ENCODE peak calls at places on chromosomes 11 and 22, in four cellular contexts. M is IMR-90, Y is H9, B is H1. H is an unnamed sample.

GRCh38 chr11:115423728-115424459 is 80.3 kb downstream of the CADM1 start:
- DNase-seq in M (peak), Y (no peak), B (no peak), H (peak)

GRCh38 chr22:22978637-22979036 is 91.0 kb downstream of the IGLL5 start:
- DNase-seq in M (no peak), Y (no peak), B (no peak), H (no peak)

GRCh38 chr11:27640954-27641353 is 59.3 kb downstream of the BDNF start:
- DNase-seq in M (no peak), Y (no peak), B (no peak), H (no peak)

GRCh38 chr11:88068848-88069554 is 106.2 kb downstream of the RAB38 start:
- DNase-seq in M (no peak), Y (no peak), B (no peak), H (no peak)

GRCh38 chr11:95050595-95051202 is 1.5 kb downstream of the KDM4F start:
- DNase-seq in M (no peak), Y (no peak), B (no peak), H (no peak)

GRCh38 chr11:32052218-32052617 is 38.7 kb upstream of the RCN1 start:
- DNase-seq in M (peak), Y (peak), B (no peak), H (peak)

GRCh38 chr11:73971175-73971719 is 11.4 kb downstream of the UCP2 start:
- DNase-seq in M (no peak), Y (no peak), B (no peak), H (no peak)

GRCh38 chr11:2207212-2207611 is 35.6 kb upstream of the TH start:
- DNase-seq in M (no peak), Y (no peak), B (no peak), H (no peak)

GRCh38 chr11:95375881-95376280 is 144.9 kb upstream of the SESN3 start:
- DNase-seq in M (peak), Y (no peak), B (no peak), H (no peak)

GRCh38 chr11:61732705-61733104 is 19.7 kb upstream of the MYRF start:
- DNase-seq in M (peak), Y (no peak), B (no peak), H (no peak)

GRCh38 chr22:21677606-21678443 is 12.0 kb downstream of the PPIL2 start:
- DNase-seq in M (no peak), Y (no peak), B (no peak), H (no peak)

GRCh38 chr11:128726464-128727139 is 32.7 kb downstream of the FLI1 start:
- DNase-seq in M (no peak), Y (no peak), B (no peak), H (no peak)
- H3K56ac ChIP-seq in M (no peak), Y (no peak), B (no peak), H (no peak)

GRCh38 chr11:11752688-11753087 is 89.1 kb upstream of the USP47 start:
- DNase-seq in M (no peak), Y (no peak), B (no peak), H (peak)

GRCh38 chr11:11760838-11761237 is 80.9 kb upstream of the USP47 start:
- DNase-seq in M (no peak), Y (no peak), B (no peak), H (no peak)

GRCh38 chr11:11758603-11759196 is 83.1 kb upstream of the USP47 start:
- DNase-seq in M (no peak), Y (no peak), B (no peak), H (no peak)

GRCh38 chr11:11757871-11758270 is 83.9 kb upstream of the USP47 start:
- DNase-seq in M (no peak), Y (no peak), B (no peak), H (no peak)
- H3K56ac ChIP-seq in M (no peak), Y (no peak), B (no peak), H (no peak)

GRCh38 chr11:8593935-8594909 is at the start of gene STK33:
- DNase-seq in M (no peak), Y (peak), B (peak), H (peak)
- H3K56ac ChIP-seq in M (peak), Y (no peak), B (peak), H (peak)

DNA sequence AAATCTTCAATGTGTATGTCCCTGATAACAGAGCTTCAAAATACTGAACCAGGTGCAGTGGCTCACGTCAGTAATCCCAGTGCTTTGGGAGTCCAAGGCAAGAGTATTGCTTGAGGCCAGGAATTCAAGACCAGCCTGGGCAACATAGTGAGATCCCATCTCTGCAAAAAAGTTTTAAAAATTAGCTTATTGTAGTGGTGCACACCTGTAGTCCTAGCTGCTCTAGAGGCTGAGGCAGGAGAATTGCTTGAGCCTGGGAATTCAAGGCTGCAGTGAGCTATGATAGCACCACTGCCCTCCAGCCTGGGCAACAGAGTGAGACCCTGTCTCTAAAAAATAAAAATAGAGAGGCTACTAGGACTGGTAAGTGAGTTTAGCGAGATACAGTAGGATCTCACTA is 84.0 kb downstream of the PACS1 start:
- DNase-seq in M (no peak), Y (no peak), B (no peak), H (no peak)
- H3K56ac ChIP-seq in M (no peak), Y (no peak), B (no peak), H (no peak)

GRCh38 chr11:19994712-19995111 is 165.6 kb downstream of the DBX1 start:
- DNase-seq in M (no peak), Y (no peak), B (no peak), H (no peak)

GRCh38 chr11:19992162-19992561 is 168.1 kb downstream of the DBX1 start:
- DNase-seq in M (no peak), Y (no peak), B (no peak), H (no peak)

GRCh38 chr11:19995131-19995530 is 165.1 kb downstream of the DBX1 start:
- DNase-seq in M (peak), Y (no peak), B (no peak), H (no peak)

GRCh38 chr11:19996591-19996990 is 163.7 kb downstream of the DBX1 start:
- DNase-seq in M (no peak), Y (no peak), B (no peak), H (no peak)

DNA sequence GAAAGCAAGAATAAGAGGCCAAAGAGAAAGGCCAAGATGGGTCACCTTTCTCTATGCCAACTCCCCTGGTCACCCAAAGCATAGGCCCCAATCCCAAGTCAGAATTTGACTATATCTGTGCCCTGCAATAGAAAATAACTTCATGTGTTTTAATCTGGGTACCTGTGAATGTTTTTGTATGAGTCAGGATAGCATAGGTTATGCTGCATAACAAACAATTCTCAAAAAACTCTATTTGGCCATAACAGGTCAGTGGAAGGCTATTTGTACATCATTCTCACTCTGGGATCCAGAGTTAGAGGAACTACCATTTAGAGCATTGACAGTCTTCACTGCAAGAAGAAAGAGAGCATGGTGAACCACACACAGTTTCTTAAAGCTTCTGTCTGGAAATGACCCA is 167.3 kb downstream of the DBX1 start:
- DNase-seq in M (no peak), Y (no peak), B (no peak), H (no peak)
- H3K56ac ChIP-seq in M (no peak), Y (no peak), B (no peak), H (no peak)

DNA sequence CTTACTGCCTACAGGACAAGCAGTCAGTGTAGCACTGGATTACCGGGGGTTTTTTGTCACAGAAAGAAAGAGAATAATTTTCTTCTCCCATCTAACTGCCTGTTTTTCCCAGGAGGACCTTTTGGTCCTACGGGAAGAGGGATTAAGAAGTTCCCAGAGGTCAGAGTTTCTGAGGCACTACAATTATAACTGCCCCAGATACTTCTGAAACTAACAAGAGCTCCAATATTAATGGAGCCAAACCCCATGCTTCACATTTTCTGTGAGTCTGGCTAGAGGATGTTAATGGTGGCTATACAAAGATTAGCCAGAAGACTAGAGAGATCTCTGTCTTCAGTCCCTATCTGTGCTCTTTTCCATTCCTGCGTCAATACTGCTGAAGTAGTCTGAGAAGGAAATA is at the start of gene OR56A3:
- DNase-seq in M (no peak), Y (no peak), B (no peak), H (no peak)
- H3K56ac ChIP-seq in M (no peak), Y (no peak), B (no peak), H (no peak)

GRCh38 chr11:83241291-83241946 is 44.7 kb downstream of the CCDC90B start:
- DNase-seq in M (peak), Y (peak), B (no peak), H (peak)

GRCh38 chr11:83235825-83236224 is 42.3 kb downstream of the ANKRD42 start:
- DNase-seq in M (peak), Y (no peak), B (no peak), H (no peak)

DNA sequence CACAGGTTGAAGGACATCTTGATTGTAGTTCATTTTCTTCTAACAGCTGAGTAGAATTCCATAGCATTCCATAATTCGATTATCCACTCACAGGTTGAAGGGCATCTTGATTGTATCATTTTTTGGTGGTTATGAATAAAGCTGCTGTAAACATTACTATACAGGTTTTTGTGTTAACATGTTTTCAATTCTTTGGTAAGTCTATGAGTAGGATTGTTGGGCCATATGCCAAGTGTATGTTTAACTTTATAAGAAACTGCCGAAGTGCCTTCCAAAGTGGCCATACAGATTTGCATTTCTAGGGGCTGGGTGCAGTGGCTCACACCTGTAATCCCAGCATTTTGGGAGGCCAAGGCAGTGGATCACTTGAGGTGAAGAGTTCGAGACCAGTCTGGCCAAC is 44.6 kb downstream of the ANKRD42 start:
- DNase-seq in M (peak), Y (no peak), B (no peak), H (no peak)
- H3K56ac ChIP-seq in M (no peak), Y (no peak), B (no peak), H (no peak)

GRCh38 chr11:19759389-19759788 is 46.8 kb downstream of the NAV2 start:
- DNase-seq in M (no peak), Y (no peak), B (no peak), H (no peak)

GRCh38 chr11:19751055-19751454 is 38.4 kb downstream of the NAV2 start:
- DNase-seq in M (no peak), Y (no peak), B (no peak), H (no peak)

GRCh38 chr11:19756675-19757475 is 44.2 kb downstream of the NAV2 start:
- DNase-seq in M (no peak), Y (no peak), B (no peak), H (no peak)

GRCh38 chr11:19747634-19748280 is 35.1 kb downstream of the NAV2 start:
- DNase-seq in M (no peak), Y (no peak), B (no peak), H (no peak)

GRCh38 chr11:19753451-19754041 is 40.9 kb downstream of the NAV2 start:
- DNase-seq in M (peak), Y (no peak), B (no peak), H (no peak)
- H3K56ac ChIP-seq in M (no peak), Y (no peak), B (no peak), H (no peak)

H was measured in mesendoderm.